ENCODE peak calls at places on chromosomes 11 and 22, in nine cellular contexts. E is WERI-Rb-1; A is H1; N is body of pancreas; U is neuronal stem cell; V is Panc1; P is CD4-positive, CD25-positive, alpha-beta regulatory T cell; C is naive thymus-derived CD4-positive, alpha-beta T cell; K is AG04450. H is an unnamed sample.

GRCh38 chr11:36478700-36479329 is 31.3 kb downstream of the TRAF6 start:
- DNase-seq in P (peak; percentile 14), U (peak; percentile 45), N (peak; percentile 52), V (peak; percentile 28), K (no peak), C (no peak), A (no peak), E (peak; percentile 58), H (no peak)

GRCh38 chr11:70090989-70091388 is 12.9 kb downstream of the ANO1 start:
- DNase-seq in C (no peak), P (no peak), K (no peak), U (no peak), E (no peak), A (no peak), N (no peak), V (no peak), H (no peak)

GRCh38 chr11:75233688-75234295 is 6.8 kb upstream of the TPBGL start:
- DNase-seq in U (peak; percentile 87), E (no peak), A (peak; percentile 72), C (no peak), N (no peak), K (peak; percentile 16), P (no peak), V (no peak), H (no peak)

GRCh38 chr11:109604506-109604905 is 182.5 kb downstream of the C11orf87 start:
- DNase-seq in K (no peak), P (no peak), N (no peak), E (no peak), C (no peak), U (no peak), V (no peak), A (no peak), H (no peak)

GRCh38 chr11:130710442-130711101 is 205.7 kb downstream of the SNX19 start:
- DNase-seq in U (no peak), K (peak; percentile 59), C (no peak), E (no peak), P (no peak), V (no peak), A (no peak), N (no peak), H (no peak)

GRCh38 chr22:40621309-40622151 is 15.0 kb downstream of the MRTFA start:
- DNase-seq in A (no peak), N (no peak), K (no peak), V (no peak), C (no peak), U (no peak), E (no peak), P (no peak), H (no peak)

GRCh38 chr11:65262775-65263174 is 1.0 kb downstream of the POLA2 start:
- DNase-seq in E (no peak), K (no peak), P (no peak), V (no peak), A (no peak), C (no peak), U (no peak), N (no peak), H (no peak)

GRCh38 chr22:31800065-31800464 is 46.2 kb downstream of the DEPDC5 start:
- DNase-seq in K (peak; percentile 23), P (no peak), N (no peak), V (no peak), C (no peak), E (no peak), A (no peak), U (no peak), H (no peak)

GRCh38 chr22:21624120-21624879 is 5.5 kb downstream of the YDJC start:
- DNase-seq in C (peak; percentile 28), U (no peak), P (peak; percentile 18), E (peak; percentile 66), N (no peak), K (no peak), V (no peak), A (peak; percentile 91), H (peak; percentile 41)

GRCh38 chr11:126607374-126607773 is 251.9 kb downstream of the ST3GAL4 start:
- DNase-seq in K (peak; percentile 42), C (no peak), E (peak; percentile 78), P (no peak), U (peak; percentile 59), A (peak; percentile 78), N (peak; percentile 70), V (peak; percentile 30), H (no peak)

GRCh38 chr22:24772493-24773220 is 1.9 kb downstream of the PIWIL3 start:
- DNase-seq in K (no peak), U (peak; percentile 30), N (no peak), P (no peak), A (peak; percentile 56), C (no peak), V (no peak), E (peak; percentile 67), H (no peak)

GRCh38 chr11:134741453-134742227 is 329.6 kb upstream of the B3GAT1 start:
- DNase-seq in U (no peak), C (no peak), E (no peak), V (no peak), N (no peak), K (no peak), A (no peak), P (no peak), H (no peak)

GRCh38 chr22:30889996-30890480 is 78.5 kb downstream of the MORC2 start:
- DNase-seq in E (no peak), V (no peak), N (no peak), A (peak; percentile 35), P (no peak), U (no peak), C (no peak), K (no peak), H (no peak)

GRCh38 chr11:133711545-133711944 is 133.8 kb downstream of the SPATA19 start:
- DNase-seq in A (peak; percentile 46), C (no peak), U (no peak), V (no peak), K (no peak), P (no peak), N (no peak), E (no peak), H (no peak)

GRCh38 chr11:83070044-83070877 is 1.4 kb downstream of the RAB30 start:
- DNase-seq in K (no peak), N (peak; percentile 9), C (no peak), U (peak; percentile 26), V (no peak), A (no peak), E (no peak), P (no peak), H (no peak)

GRCh38 chr22:29306830-29307657 is 594 bp downstream of the GAS2L1 start:
- DNase-seq in E (peak; percentile 85), N (peak; percentile 81), K (no peak), P (no peak), A (no peak), V (no peak), U (peak; percentile 83), C (no peak), H (peak; percentile 32)

DNA sequence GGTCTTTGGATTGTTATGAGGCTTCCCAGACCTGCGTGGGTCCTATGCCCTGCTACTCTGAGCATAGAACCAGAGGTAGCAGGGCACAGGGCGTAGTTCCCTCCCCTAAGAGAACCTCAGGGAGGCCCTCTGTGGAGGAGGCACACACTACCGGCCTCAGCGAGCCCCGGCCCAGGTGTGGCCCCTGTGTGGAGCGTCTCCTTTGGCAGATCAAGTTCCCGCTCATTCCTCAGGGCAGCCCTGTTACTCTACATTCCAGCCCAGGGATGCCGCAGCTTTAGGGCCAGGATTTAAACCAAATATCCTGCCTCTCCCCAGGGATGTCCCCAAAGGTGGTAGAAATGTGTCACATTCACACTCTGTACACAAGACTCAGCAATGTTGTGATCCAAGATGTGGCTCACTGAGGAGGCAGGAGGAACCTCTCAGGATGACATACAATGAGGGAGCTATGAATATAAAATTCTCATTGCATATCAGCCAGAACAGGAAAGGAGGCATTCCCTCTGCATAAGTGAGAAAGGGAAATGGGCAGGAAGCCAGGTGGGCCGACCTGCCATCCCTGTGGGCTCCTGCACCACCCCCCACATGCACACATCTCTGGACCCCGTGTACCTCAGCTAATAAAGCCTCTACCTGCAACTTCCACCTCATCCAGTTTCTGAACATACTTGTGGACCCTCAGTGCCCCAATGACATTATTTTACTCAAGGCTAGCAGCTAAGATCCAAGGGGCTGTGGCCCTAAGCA is 131.9 kb upstream of the TEAD1 start:
- DNase-seq in V (no peak), A (peak; percentile 39), N (no peak), K (no peak), E (no peak), P (no peak), C (no peak), U (no peak), H (no peak)
- H3K9me3 ChIP-seq in V (no peaks in the 10 kb centered on the region), A (no peaks in the 10 kb centered on the region), N (no peaks in the 10 kb centered on the region), K (no peaks in the 10 kb centered on the region), E (no peaks in the 10 kb centered on the region), P (no peaks in the 10 kb centered on the region), C (no peaks in the 10 kb centered on the region), U (no peaks in the 10 kb centered on the region), H (no peaks in the 10 kb centered on the region)

DNA sequence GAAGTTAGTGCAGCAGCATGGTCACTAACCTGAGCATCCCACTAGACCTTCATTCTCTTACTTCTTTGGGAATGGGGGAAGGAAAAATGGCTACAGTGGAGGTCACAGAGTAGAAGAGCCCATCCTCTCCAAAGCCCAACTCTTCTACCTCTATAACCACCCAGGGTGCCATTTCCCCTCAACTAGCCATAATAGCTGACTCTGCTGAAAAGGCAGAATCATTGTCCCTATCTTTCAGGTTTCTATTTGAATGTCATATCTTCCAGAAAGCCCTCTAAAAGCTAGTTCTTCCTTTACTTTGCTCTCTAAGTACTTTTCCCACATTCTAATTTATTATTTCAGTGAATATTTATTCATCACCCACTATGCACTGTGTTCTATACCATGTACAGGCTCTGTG is 421.6 kb downstream of the TENM4 start:
- DNase-seq in A (no peak), V (no peak), K (no peak), P (no peak), C (no peak), U (no peak), N (no peak), E (no peak), H (no peak)
- H3K9me3 ChIP-seq in A (no peaks in the 10 kb centered on the region), V (no peaks in the 10 kb centered on the region), K (no peaks in the 10 kb centered on the region), P (no peaks in the 10 kb centered on the region), C (no peaks in the 10 kb centered on the region), U (no peaks in the 10 kb centered on the region), N (no peaks in the 10 kb centered on the region), E (no peaks in the 10 kb centered on the region), H (no peaks in the 10 kb centered on the region)

DNA sequence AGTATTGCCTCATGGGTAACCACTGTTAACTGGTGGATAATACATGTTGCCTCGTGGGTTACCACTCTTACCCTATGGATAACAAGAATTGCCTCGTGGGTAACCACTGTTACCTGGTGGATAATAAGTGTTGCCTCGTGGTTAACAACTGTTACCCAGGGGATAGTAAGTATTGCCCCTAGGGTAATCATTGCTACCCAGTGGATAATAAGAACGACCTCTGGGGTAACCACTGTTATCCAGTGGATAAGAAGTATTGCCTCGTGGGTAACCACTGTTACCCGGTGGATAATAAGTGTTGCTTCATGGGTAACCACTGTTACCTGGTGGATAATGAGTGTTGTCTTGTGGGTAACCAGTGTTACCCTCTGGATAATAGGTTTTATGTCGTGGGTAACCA is 28.1 kb upstream of the NXPE4 start:
- DNase-seq in U (no peak), N (no peak), V (no peak), P (no peak), K (no peak), A (no peak), E (no peak), C (no peak), H (no peak)
- H3K9me3 ChIP-seq in U (peaks cover 14% of the 10 kb centered on the region), N (no peaks in the 10 kb centered on the region), V (no peaks in the 10 kb centered on the region), P (peaks cover 11% of the 10 kb centered on the region), K (no peaks in the 10 kb centered on the region), A (peaks cover 46% of the 10 kb centered on the region), E (peaks cover 47% of the 10 kb centered on the region), C (no peaks in the 10 kb centered on the region), H (peaks cover 4% of the 10 kb centered on the region)

DNA sequence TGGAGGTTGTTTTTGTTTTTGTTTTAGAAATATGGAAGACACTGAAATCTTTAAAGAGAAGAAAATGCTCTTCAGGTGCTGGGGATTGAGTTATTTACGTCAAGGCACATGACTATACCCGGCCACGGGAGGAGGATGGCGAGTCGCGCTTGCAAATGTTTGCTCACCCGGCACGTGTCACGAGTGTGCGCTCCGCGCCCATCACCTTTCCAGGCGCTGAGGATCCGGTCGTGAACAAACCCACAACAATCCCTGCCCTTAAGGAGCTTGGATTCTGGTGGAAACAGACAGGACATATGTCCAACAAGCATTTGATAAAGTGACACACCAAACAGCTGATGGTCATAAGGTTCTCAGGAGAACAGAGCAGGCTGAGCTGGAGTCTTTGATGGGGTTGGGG is 715.5 kb downstream of the BRD1 start:
- DNase-seq in E (no peak), V (no peak), P (no peak), C (no peak), N (no peak), U (no peak), A (no peak), K (no peak), H (no peak)
- H3K9me3 ChIP-seq in E (no peaks in the 10 kb centered on the region), V (no peaks in the 10 kb centered on the region), P (no peaks in the 10 kb centered on the region), C (no peaks in the 10 kb centered on the region), N (no peaks in the 10 kb centered on the region), U (peaks cover 1% of the 10 kb centered on the region), A (no peaks in the 10 kb centered on the region), K (peaks cover 90% of the 10 kb centered on the region), H (no peaks in the 10 kb centered on the region)

H was measured in T-helper 17 cell.